ENCODE peak calls at places on chromosomes 6 and 20, in ten cellular contexts. V, P, M, J, C, K, U, L, Q and B are unnamed samples. For H3K4me1, the result is how much of the 10 kb centered on the place peaks cover.

GRCh38 chr6:56246941-56247653 is at the start of gene COL21A1:
- DNase-seq in V (peak), P (peak), M (peak), J (no peak), C (peak), K (no peak), U (peak), L (peak), Q (peak), B (no peak)

GRCh38 chr6:43497129-43497396 is 13.1 kb downstream of the LRRC73 start:
- DNase-seq in V (no peak), P (no peak), M (no peak), J (no peak), C (no peak), K (no peak), U (no peak), L (no peak), Q (no peak), B (no peak)

GRCh38 chr6:74606488-74607135 is 599.2 kb downstream of the COL12A1 start:
- DNase-seq in V (peak), P (no peak), M (no peak), J (peak), C (peak), K (no peak), U (no peak), L (peak), Q (peak), B (no peak)

GRCh38 chr6:129031051-129031599 is 148.2 kb downstream of the LAMA2 start:
- DNase-seq in V (peak), P (no peak), M (no peak), J (no peak), C (peak), K (no peak), U (no peak), L (no peak), Q (no peak), B (no peak)

GRCh38 chr6:119791746-119792145 is 442.2 kb upstream of the MAN1A1 start:
- DNase-seq in V (no peak), P (no peak), M (no peak), J (no peak), C (no peak), K (no peak), U (no peak), L (no peak), Q (peak), B (no peak)

GRCh38 chr6:156780117-156780641 is 3.0 kb downstream of the ARID1B start:
- DNase-seq in V (peak), P (peak), M (peak), J (peak), C (peak), K (peak), U (peak), L (peak), Q (peak), B (peak)

GRCh38 chr20:2693996-2694471 is 1.5 kb downstream of the EBF4 start:
- DNase-seq in V (no peak), P (peak), M (no peak), J (no peak), C (no peak), K (no peak), U (no peak), L (no peak), Q (no peak), B (no peak)

GRCh38 chr6:105045546-105045945 is 88.6 kb downstream of the LIN28B start:
- DNase-seq in V (peak), P (no peak), M (no peak), J (no peak), C (peak), K (no peak), U (no peak), L (no peak), Q (no peak), B (no peak)

GRCh38 chr6:30006170-30007131 is 54.6 kb upstream of the POLR1H start:
- DNase-seq in V (peak), P (peak), M (peak), J (peak), C (peak), K (no peak), U (peak), L (peak), Q (peak), B (no peak)

GRCh38 chr20:14723614-14724013 is 386.2 kb upstream of the FLRT3 start:
- DNase-seq in V (no peak), P (no peak), M (no peak), J (no peak), C (no peak), K (no peak), U (no peak), L (no peak), Q (no peak), B (no peak)
- H3K4me1 ChIP-seq in V (under half), P (under half), M (under half), J (under half), C (under half), K (under half), U (under half), L (under half), Q (under half), B (under half)

GRCh38 chr6:33116417-33116816 is 40.6 kb downstream of the HLA-DPB1 start:
- DNase-seq in V (no peak), P (no peak), M (no peak), J (no peak), C (peak), K (no peak), U (no peak), L (no peak), Q (peak), B (no peak)

GRCh38 chr6:33116881-33117711 is 41.3 kb downstream of the HLA-DPB1 start:
- DNase-seq in V (peak), P (no peak), M (no peak), J (no peak), C (peak), K (no peak), U (no peak), L (no peak), Q (peak), B (no peak)

GRCh38 chr6:33118525-33119123 is 42.8 kb downstream of the HLA-DPB1 start:
- DNase-seq in V (peak), P (no peak), M (no peak), J (peak), C (peak), K (no peak), U (no peak), L (no peak), Q (peak), B (peak)

GRCh38 chr6:33114428-33114827 is 38.6 kb downstream of the HLA-DPB1 start:
- DNase-seq in V (no peak), P (no peak), M (no peak), J (no peak), C (no peak), K (no peak), U (no peak), L (no peak), Q (no peak), B (no peak)

GRCh38 chr6:33117826-33118277 is 42.1 kb downstream of the HLA-DPB1 start:
- DNase-seq in V (no peak), P (no peak), M (no peak), J (no peak), C (no peak), K (no peak), U (no peak), L (no peak), Q (peak), B (no peak)
- H3K4me3 ChIP-seq in V (no peak), P (no peak), M (no peak), J (no peak), C (no peak), K (no peak), U (no peak), L (no peak), Q (peak), B (no peak)

DNA sequence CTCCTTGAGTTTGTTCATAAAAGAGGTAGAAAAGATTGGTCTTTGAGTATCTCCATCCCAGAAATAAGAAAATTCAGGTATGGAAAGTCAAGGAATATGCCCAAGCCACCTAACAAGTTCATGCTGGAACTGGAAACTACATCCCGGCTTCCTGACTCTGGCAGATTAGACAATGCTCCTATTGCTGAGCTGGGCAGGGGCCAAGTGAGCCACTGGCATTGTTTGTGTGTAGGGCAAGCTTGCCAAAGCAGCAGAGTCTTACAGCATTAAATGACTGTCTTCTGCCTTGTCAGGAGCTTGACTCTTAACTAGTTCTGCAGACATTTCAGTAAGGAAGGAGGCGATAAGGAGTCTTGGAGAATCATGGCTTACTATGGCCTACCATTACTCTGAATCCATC is 30.0 kb downstream of the PRDM1 start:
- DNase-seq in V (peak), P (peak), M (no peak), J (no peak), C (peak), K (no peak), U (no peak), L (peak), Q (no peak), B (no peak)
- H3K4me1 ChIP-seq in V (under half), P (under half), M (under half), J (under half), C (under half), K (under half), U (under half), L (under half), Q (under half), B (under half)

GRCh38 chr6:25366785-25367657 is 87.8 kb downstream of the CARMIL1 start:
- DNase-seq in V (peak), P (no peak), M (no peak), J (no peak), C (peak), K (peak), U (no peak), L (no peak), Q (no peak), B (no peak)
- H3K4me3 ChIP-seq in V (peak), P (no peak), M (no peak), J (no peak), C (no peak), K (peak), U (no peak), L (no peak), Q (no peak), B (no peak)

GRCh38 chr6:163945813-163946212 is 531.3 kb downstream of the QKI start:
- DNase-seq in V (no peak), P (no peak), M (no peak), J (no peak), C (no peak), K (no peak), U (no peak), L (no peak), Q (no peak), B (no peak)
- H3K4me1 ChIP-seq in V (under half), P (under half), M (under half), J (under half), C (under half), K (under half), U (under half), L (under half), Q (under half), B (under half)

DNA sequence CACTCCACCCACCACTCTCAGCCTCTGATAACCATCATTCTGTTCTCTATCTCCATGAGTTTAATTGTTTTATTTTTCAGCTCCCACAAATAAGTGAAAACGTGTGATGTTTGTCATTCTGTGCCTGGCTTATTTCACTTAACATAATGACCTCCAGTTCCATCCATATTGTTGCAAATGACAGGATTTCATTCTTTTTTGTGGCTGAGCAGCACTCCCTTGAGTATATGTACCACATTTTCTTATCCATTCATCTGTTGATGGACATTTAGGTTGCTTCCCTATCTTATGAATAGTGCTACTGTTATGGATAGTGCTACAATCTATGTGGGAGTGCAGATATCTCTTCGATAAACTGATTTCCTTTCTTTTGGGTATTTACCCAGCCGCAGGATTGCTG is 103.3 kb upstream of the PDE7B start:
- DNase-seq in V (no peak), P (no peak), M (no peak), J (no peak), C (no peak), K (no peak), U (no peak), L (no peak), Q (no peak), B (no peak)
- H3K4me3 ChIP-seq in V (no peak), P (no peak), M (no peak), J (no peak), C (no peak), K (no peak), U (no peak), L (no peak), Q (no peak), B (no peak)

DNA sequence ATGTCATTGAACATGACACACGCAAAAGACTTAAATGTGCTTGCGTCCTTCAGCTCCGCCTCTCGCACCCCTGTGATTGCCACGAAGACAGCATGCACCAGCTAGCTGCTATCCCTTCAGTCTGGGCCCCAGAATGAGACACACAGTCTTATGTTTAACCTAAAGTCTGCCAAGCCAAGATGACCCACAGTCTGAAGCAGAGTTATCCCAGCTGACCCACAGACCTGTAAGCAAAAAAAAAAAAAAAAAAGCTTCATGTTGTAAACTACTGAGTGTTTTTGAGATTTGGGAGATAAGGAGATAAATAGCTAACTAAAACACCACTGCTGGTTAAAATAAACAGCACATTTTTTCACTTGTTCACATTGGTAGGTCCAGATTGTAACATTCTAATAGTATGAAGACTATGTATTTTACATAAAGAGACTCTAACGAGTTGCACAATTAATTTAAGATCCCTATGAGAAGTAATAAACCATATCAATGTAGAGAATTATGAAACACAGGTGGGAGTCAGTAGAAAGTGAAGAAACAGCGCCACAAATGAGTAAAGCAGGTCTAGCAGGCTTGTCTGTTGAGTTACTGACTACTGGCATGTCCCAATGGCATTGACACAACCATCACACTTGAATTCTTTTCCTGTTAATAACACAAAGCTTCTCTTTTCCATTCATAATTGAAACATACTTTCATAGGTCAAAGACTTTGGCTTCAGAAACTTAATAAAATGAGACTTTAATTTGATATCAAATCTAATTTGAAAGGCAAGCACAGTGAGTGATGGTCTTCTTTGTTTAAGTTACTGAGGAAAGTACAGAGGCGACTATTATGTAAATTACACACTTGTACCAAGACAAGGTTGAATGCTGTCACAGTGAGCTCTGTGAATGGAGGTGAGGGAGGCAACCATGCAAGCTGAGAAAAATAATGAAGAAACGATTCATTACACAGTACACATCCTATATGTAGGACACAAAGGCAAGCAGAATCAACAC is 47.2 kb upstream of the CCDC28A start:
- DNase-seq in V (no peak), P (no peak), M (no peak), J (no peak), C (no peak), K (no peak), U (no peak), L (no peak), Q (no peak), B (peak)
- H3K4me1 ChIP-seq in V (under half), P (under half), M (under half), J (under half), C (under half), K (under half), U (under half), L (under half), Q (under half), B (under half)

GRCh38 chr20:1184260-1184637 is 532 bp downstream of the TMEM74B start:
- DNase-seq in V (no peak), P (no peak), M (no peak), J (no peak), C (no peak), K (no peak), U (no peak), L (no peak), Q (no peak), B (no peak)
- H3K4me3 ChIP-seq in V (no peak), P (no peak), M (peak), J (peak), C (no peak), K (no peak), U (no peak), L (no peak), Q (no peak), B (peak)